ENCODE peak calls at places on chromosomes 12 and 14, in seven cellular contexts. One of them, this sample, is unnamed.
A peak's percentile ranks its signal among the peaks of the same experiment; 100 is the strongest.

GRCh38 chr12:123153906-123154305 is 3.0 kb upstream of the PITPNM2 start:
- DNase-seq in astrocyte: no peak
- DNase-seq in RWPE2: no peak
- DNase-seq in stomach: no peak
- DNase-seq in GM23248: no peak
- DNase-seq in aorta: no peak
- DNase-seq in thoracic aorta: no peak
- DNase-seq in this sample: no peak

GRCh38 chr14:37081220-37081619 is 91.2 kb downstream of the SLC25A21 start:
- DNase-seq in thoracic aorta: no peak
- DNase-seq in aorta: no peak
- DNase-seq in GM23248: peak; percentile 41
- DNase-seq in astrocyte: peak; percentile 51
- DNase-seq in RWPE2: peak; percentile 68
- DNase-seq in stomach: no peak
- DNase-seq in this sample: no peak

GRCh38 chr12:64696065-64696741 is 63.0 kb downstream of the GNS start:
- DNase-seq in aorta: no peak
- DNase-seq in thoracic aorta: no peak
- DNase-seq in RWPE2: no peak
- DNase-seq in stomach: no peak
- DNase-seq in astrocyte: no peak
- DNase-seq in GM23248: peak; percentile 58
- DNase-seq in this sample: no peak

GRCh38 chr12:121048442-121048841 is 9.4 kb upstream of the OASL start:
- DNase-seq in astrocyte: no peak
- DNase-seq in RWPE2: no peak
- DNase-seq in stomach: no peak
- DNase-seq in GM23248: no peak
- DNase-seq in aorta: no peak
- DNase-seq in thoracic aorta: no peak
- DNase-seq in this sample: no peak

GRCh38 chr12:117867348-117867747 is 101.4 kb downstream of the KSR2 start:
- DNase-seq in RWPE2: no peak
- DNase-seq in aorta: no peak
- DNase-seq in thoracic aorta: no peak
- DNase-seq in astrocyte: no peak
- DNase-seq in stomach: no peak
- DNase-seq in GM23248: no peak
- DNase-seq in this sample: no peak

GRCh38 chr14:95206534-95206933 is 49.2 kb upstream of the DICER1 start:
- DNase-seq in thoracic aorta: no peak
- DNase-seq in aorta: no peak
- DNase-seq in astrocyte: no peak
- DNase-seq in stomach: no peak
- DNase-seq in RWPE2: no peak
- DNase-seq in GM23248: no peak
- DNase-seq in this sample: no peak

GRCh38 chr12:92136021-92136735 is 9.5 kb downstream of the BTG1 start:
- DNase-seq in astrocyte: no peak
- DNase-seq in RWPE2: no peak
- DNase-seq in GM23248: no peak
- DNase-seq in thoracic aorta: no peak
- DNase-seq in stomach: no peak
- DNase-seq in aorta: no peak
- DNase-seq in this sample: no peak

GRCh38 chr12:12456637-12457036 is 99.8 kb downstream of the BORCS5 start:
- DNase-seq in astrocyte: peak; percentile 39
- DNase-seq in thoracic aorta: no peak
- DNase-seq in aorta: no peak
- DNase-seq in GM23248: peak; percentile 56
- DNase-seq in stomach: no peak
- DNase-seq in RWPE2: no peak
- DNase-seq in this sample: no peak

GRCh38 chr12:124459852-124460645 is 107.4 kb downstream of the NCOR2 start:
- DNase-seq in GM23248: no peak
- DNase-seq in astrocyte: no peak
- DNase-seq in RWPE2: no peak
- DNase-seq in stomach: no peak
- DNase-seq in aorta: peak; percentile 74
- DNase-seq in thoracic aorta: no peak
- DNase-seq in this sample: no peak

GRCh38 chr12:121010860-121011259 is 5.4 kb downstream of the C12orf43 start:
- DNase-seq in astrocyte: no peak
- DNase-seq in aorta: no peak
- DNase-seq in RWPE2: no peak
- DNase-seq in GM23248: no peak
- DNase-seq in stomach: no peak
- DNase-seq in thoracic aorta: no peak
- DNase-seq in this sample: no peak

GRCh38 chr14:48490756-48491155 is 815.4 kb upstream of the MDGA2 start:
- DNase-seq in thoracic aorta: no peak
- DNase-seq in RWPE2: no peak
- DNase-seq in astrocyte: no peak
- DNase-seq in aorta: no peak
- DNase-seq in stomach: no peak
- DNase-seq in GM23248: no peak
- DNase-seq in this sample: no peak

GRCh38 chr12:54352891-54353874 is 11.1 kb downstream of the GPR84 start:
- DNase-seq in astrocyte: peak; percentile 51
- DNase-seq in stomach: no peak
- DNase-seq in RWPE2: no peak
- DNase-seq in aorta: no peak
- DNase-seq in thoracic aorta: no peak
- DNase-seq in GM23248: peak; percentile 74
- DNase-seq in this sample: no peak

GRCh38 chr12:100165356-100165755 is 22.7 kb upstream of the BLTP3B start:
- DNase-seq in thoracic aorta: no peak
- DNase-seq in aorta: no peak
- DNase-seq in astrocyte: no peak
- DNase-seq in stomach: no peak
- DNase-seq in GM23248: no peak
- DNase-seq in RWPE2: no peak
- DNase-seq in this sample: no peak

GRCh38 chr12:2834581-2835491 is at the start of gene NRIP2:
- DNase-seq in GM23248: peak; percentile 56
- DNase-seq in aorta: no peak
- DNase-seq in astrocyte: peak; percentile 44
- DNase-seq in thoracic aorta: no peak
- DNase-seq in stomach: no peak
- DNase-seq in RWPE2: no peak
- DNase-seq in this sample: no peak

GRCh38 chr12:26830783-26831601 is 2.0 kb downstream of the ITPR2 start:
- DNase-seq in thoracic aorta: no peak
- DNase-seq in RWPE2: no peak
- DNase-seq in astrocyte: no peak
- DNase-seq in stomach: no peak
- DNase-seq in GM23248: no peak
- DNase-seq in aorta: no peak
- DNase-seq in this sample: no peak

GRCh38 chr14:88937706-88938105 is 113.3 kb downstream of the TTC8 start:
- DNase-seq in aorta: no peak
- DNase-seq in astrocyte: peak; percentile 55
- DNase-seq in thoracic aorta: no peak
- DNase-seq in GM23248: no peak
- DNase-seq in stomach: no peak
- DNase-seq in RWPE2: no peak
- DNase-seq in this sample: no peak

GRCh38 chr14:62645649-62646048 is 399.6 kb downstream of the KCNH5 start:
- DNase-seq in aorta: no peak
- DNase-seq in thoracic aorta: no peak
- DNase-seq in GM23248: no peak
- DNase-seq in astrocyte: peak; percentile 79
- DNase-seq in stomach: no peak
- DNase-seq in RWPE2: no peak
- DNase-seq in this sample: no peak

GRCh38 chr14:56135001-56135400 is 16.8 kb downstream of the PELI2 start:
- DNase-seq in astrocyte: no peak
- DNase-seq in GM23248: peak; percentile 25
- DNase-seq in aorta: no peak
- DNase-seq in stomach: peak; percentile 72
- DNase-seq in thoracic aorta: no peak
- DNase-seq in RWPE2: no peak
- DNase-seq in this sample: no peak

GRCh38 chr14:72644758-72645489 is 249.0 kb downstream of the DPF3 start:
- DNase-seq in stomach: no peak
- DNase-seq in GM23248: peak; percentile 13
- DNase-seq in astrocyte: no peak
- DNase-seq in RWPE2: no peak
- DNase-seq in aorta: no peak
- DNase-seq in thoracic aorta: no peak
- DNase-seq in this sample: no peak

GRCh38 chr14:50340945-50341344 is 28.8 kb downstream of the DMAC2L start:
- DNase-seq in thoracic aorta: no peak
- DNase-seq in stomach: no peak
- DNase-seq in aorta: no peak
- DNase-seq in astrocyte: no peak
- DNase-seq in RWPE2: no peak
- DNase-seq in GM23248: no peak
- DNase-seq in this sample: no peak

GRCh38 chr12:102120886-102121285 is 903 bp downstream of the PARPBP start:
- DNase-seq in astrocyte: peak; percentile 16
- DNase-seq in thoracic aorta: no peak
- DNase-seq in GM23248: peak; percentile 61
- DNase-seq in stomach: no peak
- DNase-seq in RWPE2: no peak
- DNase-seq in aorta: no peak
- DNase-seq in this sample: no peak

GRCh38 chr12:124021025-124021406 is 48.0 kb downstream of the ZNF664 start:
- DNase-seq in GM23248: peak; percentile 12
- DNase-seq in thoracic aorta: no peak
- DNase-seq in stomach: no peak
- DNase-seq in RWPE2: no peak
- DNase-seq in astrocyte: no peak
- DNase-seq in aorta: no peak
- DNase-seq in this sample: no peak

GRCh38 chr12:24048446-24048845 is 99.0 kb upstream of the SOX5 start:
- DNase-seq in thoracic aorta: no peak
- DNase-seq in RWPE2: no peak
- DNase-seq in GM23248: no peak
- DNase-seq in astrocyte: no peak
- DNase-seq in aorta: no peak
- DNase-seq in stomach: no peak
- DNase-seq in this sample: no peak
- H3K9me3 ChIP-seq in thoracic aorta: no peaks in the 10 kb centered on the region
- H3K9me3 ChIP-seq in RWPE2: no peaks in the 10 kb centered on the region
- H3K9me3 ChIP-seq in GM23248: no peaks in the 10 kb centered on the region
- H3K9me3 ChIP-seq in astrocyte: no peaks in the 10 kb centered on the region
- H3K9me3 ChIP-seq in aorta: no peaks in the 10 kb centered on the region
- H3K9me3 ChIP-seq in stomach: no peaks in the 10 kb centered on the region
- H3K9me3 ChIP-seq in this sample: no peaks in the 10 kb centered on the region

DNA sequence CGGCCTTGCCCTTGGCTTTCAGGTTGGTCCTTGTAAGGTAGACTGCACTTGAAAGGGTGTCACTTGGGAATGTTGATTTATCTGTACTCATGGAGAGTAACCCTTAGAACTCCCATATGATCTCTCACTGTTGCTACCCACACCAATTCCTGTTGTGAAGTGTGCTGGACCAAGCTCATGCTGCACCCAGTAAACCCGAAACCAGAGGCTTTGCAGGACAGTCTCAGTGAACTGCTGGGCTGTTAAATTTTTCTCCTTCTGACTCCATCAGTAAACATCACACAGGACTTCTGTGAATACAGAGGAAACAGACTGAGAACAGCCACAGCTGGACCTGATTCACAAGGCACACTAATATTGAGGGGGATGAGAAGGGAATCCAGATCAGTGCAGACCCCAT is 783.0 kb downstream of the TMEM121 start:
- DNase-seq in GM23248: no peak
- DNase-seq in astrocyte: no peak
- DNase-seq in stomach: no peak
- DNase-seq in thoracic aorta: no peak
- DNase-seq in aorta: no peak
- DNase-seq in RWPE2: no peak
- DNase-seq in this sample: no peak
- H3K9me3 ChIP-seq in GM23248: no peaks in the 10 kb centered on the region
- H3K9me3 ChIP-seq in astrocyte: peaks cover 5% of the 10 kb centered on the region
- H3K9me3 ChIP-seq in stomach: no peaks in the 10 kb centered on the region
- H3K9me3 ChIP-seq in thoracic aorta: no peaks in the 10 kb centered on the region
- H3K9me3 ChIP-seq in aorta: no peaks in the 10 kb centered on the region
- H3K9me3 ChIP-seq in RWPE2: peaks cover 9% of the 10 kb centered on the region
- H3K9me3 ChIP-seq in this sample: no peaks in the 10 kb centered on the region

DNA sequence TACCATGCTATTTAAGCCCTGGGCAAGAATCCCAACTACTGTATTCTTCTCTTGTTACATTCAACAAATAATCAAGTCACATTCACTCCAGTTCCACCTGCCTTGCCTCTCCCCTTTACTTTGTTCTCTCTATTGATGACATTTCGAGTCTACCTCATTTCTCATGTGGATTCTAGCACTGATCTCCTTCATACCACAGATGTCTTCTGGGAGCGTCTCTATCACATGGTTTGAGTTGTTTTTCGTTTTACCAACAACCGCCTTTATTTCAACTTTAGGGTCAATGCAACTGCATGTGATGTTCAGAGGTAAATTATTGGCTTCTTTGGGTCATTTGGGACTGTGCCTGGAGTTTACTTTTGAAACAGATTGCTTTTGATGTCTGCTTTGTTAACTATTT is 40.7 kb downstream of the OTOGL start:
- DNase-seq in thoracic aorta: no peak
- DNase-seq in aorta: no peak
- DNase-seq in RWPE2: no peak
- DNase-seq in astrocyte: no peak
- DNase-seq in stomach: no peak
- DNase-seq in GM23248: no peak
- DNase-seq in this sample: no peak
- H3K9me3 ChIP-seq in thoracic aorta: no peaks in the 10 kb centered on the region
- H3K9me3 ChIP-seq in aorta: peaks cover 2% of the 10 kb centered on the region
- H3K9me3 ChIP-seq in RWPE2: no peaks in the 10 kb centered on the region
- H3K9me3 ChIP-seq in astrocyte: no peaks in the 10 kb centered on the region
- H3K9me3 ChIP-seq in stomach: no peaks in the 10 kb centered on the region
- H3K9me3 ChIP-seq in GM23248: no peaks in the 10 kb centered on the region
- H3K9me3 ChIP-seq in this sample: no peaks in the 10 kb centered on the region

GRCh38 chr12:111767362-111768158 is 827 bp downstream of the ALDH2 start:
- DNase-seq in GM23248: peak; percentile 57
- DNase-seq in thoracic aorta: no peak
- DNase-seq in RWPE2: no peak
- DNase-seq in stomach: no peak
- DNase-seq in astrocyte: peak; percentile 14
- DNase-seq in aorta: peak; percentile 79
- DNase-seq in this sample: no peak

GRCh38 chr12:111768159-111768895 is 1.6 kb downstream of the ALDH2 start:
- DNase-seq in thoracic aorta: no peak
- DNase-seq in stomach: no peak
- DNase-seq in aorta: no peak
- DNase-seq in RWPE2: no peak
- DNase-seq in GM23248: no peak
- DNase-seq in astrocyte: no peak
- DNase-seq in this sample: no peak

GRCh38 chr12:111766608-111767361 is at the start of gene ALDH2:
- DNase-seq in aorta: peak; percentile 89
- DNase-seq in GM23248: peak; percentile 61
- DNase-seq in RWPE2: no peak
- DNase-seq in astrocyte: peak; percentile 25
- DNase-seq in thoracic aorta: no peak
- DNase-seq in stomach: peak; percentile 83
- DNase-seq in this sample: no peak

GRCh38 chr12:111773801-111774551 is 7.2 kb downstream of the ALDH2 start:
- DNase-seq in stomach: peak; percentile 80
- DNase-seq in RWPE2: no peak
- DNase-seq in GM23248: peak; percentile 83
- DNase-seq in thoracic aorta: no peak
- DNase-seq in aorta: peak; percentile 84
- DNase-seq in astrocyte: peak; percentile 85
- DNase-seq in this sample: no peak

GRCh38 chr12:111769599-111769998 is 2.9 kb downstream of the ALDH2 start:
- DNase-seq in RWPE2: no peak
- DNase-seq in GM23248: no peak
- DNase-seq in astrocyte: no peak
- DNase-seq in stomach: no peak
- DNase-seq in thoracic aorta: no peak
- DNase-seq in aorta: no peak
- DNase-seq in this sample: no peak
- H3K9me3 ChIP-seq in RWPE2: no peaks in the 10 kb centered on the region
- H3K9me3 ChIP-seq in GM23248: no peaks in the 10 kb centered on the region
- H3K9me3 ChIP-seq in astrocyte: no peaks in the 10 kb centered on the region
- H3K9me3 ChIP-seq in stomach: no peaks in the 10 kb centered on the region
- H3K9me3 ChIP-seq in thoracic aorta: no peaks in the 10 kb centered on the region
- H3K9me3 ChIP-seq in aorta: no peaks in the 10 kb centered on the region
- H3K9me3 ChIP-seq in this sample: no peaks in the 10 kb centered on the region